ENCODE peak calls at places on chromosomes 12 and 14, in four cellular contexts. P is mammary epithelial cell, I is fibroblast of lung, U is MM.1S. G is an unnamed sample. For H3K9me3, the result is how much of the 10 kb centered on the place peaks cover.

GRCh38 chr14:69852897-69853296 is 26.3 kb upstream of the SMOC1 start:
- DNase-seq in U (no peak), P (no peak), I (no peak), G (peak)

GRCh38 chr12:56978397-56979138 is 21.2 kb upstream of the RDH16 start:
- DNase-seq in U (no peak), P (no peak), I (no peak), G (no peak)

GRCh38 chr12:112183591-112184021 is 58.2 kb downstream of the TRAFD1 start:
- DNase-seq in U (no peak), I (no peak), P (peak), G (no peak)

GRCh38 chr12:66011731-66012130 is 118.8 kb downstream of the LLPH start:
- DNase-seq in I (peak), U (no peak), P (no peak), G (no peak)

GRCh38 chr14:92460916-92461579 is 52.5 kb upstream of the RIN3 start:
- DNase-seq in I (peak), P (no peak), U (no peak), G (no peak)

GRCh38 chr14:58807271-58807670 is 169.5 kb downstream of the DACT1 start:
- DNase-seq in P (no peak), I (no peak), U (no peak), G (no peak)

GRCh38 chr12:5083955-5084849 is 40.5 kb downstream of the KCNA5 start:
- DNase-seq in U (peak), P (peak), I (peak), G (peak)

GRCh38 chr12:31783996-31784645 is 55.3 kb upstream of the AMN1 start:
- DNase-seq in I (no peak), P (no peak), U (no peak), G (no peak)

GRCh38 chr12:125053821-125054220 is 11.4 kb upstream of the AACS start:
- DNase-seq in U (no peak), P (no peak), I (no peak), G (no peak)

GRCh38 chr12:64172143-64172970 is 49.7 kb downstream of the KICS2 start:
- DNase-seq in I (no peak), P (peak), U (no peak), G (no peak)

GRCh38 chr12:27732281-27732680 is 21.6 kb downstream of the MRPS35 start:
- DNase-seq in I (no peak), U (peak), P (peak), G (peak)

GRCh38 chr14:99476864-99477263 is 3.8 kb downstream of the SETD3 start:
- DNase-seq in U (no peak), P (peak), I (peak), G (no peak)

GRCh38 chr12:64137117-64137516 is 85.0 kb downstream of the KICS2 start:
- DNase-seq in I (no peak), U (no peak), P (no peak), G (no peak)

GRCh38 chr12:21989819-21990412 is 48.7 kb upstream of the ABCC9 start:
- DNase-seq in U (no peak), P (no peak), I (peak), G (no peak)

GRCh38 chr12:32502693-32503510 is 103.5 kb downstream of the FGD4 start:
- DNase-seq in P (peak), U (no peak), I (peak), G (no peak)

GRCh38 chr14:33692762-33693161 is 258.1 kb downstream of the EGLN3 start:
- DNase-seq in P (peak), U (no peak), I (peak), G (no peak)

GRCh38 chr14:64478634-64479250 is 13.4 kb downstream of the AKAP5 start:
- DNase-seq in P (peak), U (no peak), I (peak), G (no peak)

GRCh38 chr14:55412686-55413085 is 1.1 kb upstream of the ATG14 start:
- DNase-seq in I (peak), U (no peak), P (peak), G (no peak)

GRCh38 chr14:61616524-61617185 is 78.7 kb upstream of the HIF1A start:
- DNase-seq in P (peak), U (no peak), I (peak), G (no peak)

GRCh38 chr14:92719421-92719820 is 29.0 kb downstream of the LGMN start:
- DNase-seq in U (no peak), I (no peak), P (no peak), G (no peak)

GRCh38 chr12:111581434-111582132 is 17.5 kb downstream of the ATXN2 start:
- DNase-seq in I (no peak), U (no peak), P (no peak), G (no peak)

GRCh38 chr14:61270714-61271113 is 10.4 kb downstream of the TMEM30B start:
- DNase-seq in U (no peak), I (no peak), P (no peak), G (no peak)

GRCh38 chr12:109308534-109309440 is at the start of gene FOXN4:
- DNase-seq in P (no peak), I (no peak), U (no peak), G (no peak)
- TF ChIP-seq EZH2 in P (peak), I (no peak), U (no peak), G (no peak)

GRCh38 chr14:38887696-38888095 is 215.3 kb downstream of the SEC23A start:
- DNase-seq in P (no peak), I (no peak), U (no peak), G (no peak)

GRCh38 chr14:38883127-38883526 is 219.9 kb downstream of the SEC23A start:
- DNase-seq in I (no peak), U (no peak), P (no peak), G (no peak)

GRCh38 chr14:38882533-38882932 is 220.5 kb downstream of the SEC23A start:
- DNase-seq in P (no peak), I (peak), U (no peak), G (no peak)

GRCh38 chr14:38880643-38881567 is 222.1 kb downstream of the SEC23A start:
- DNase-seq in U (no peak), P (no peak), I (no peak), G (no peak)

GRCh38 chr14:38884109-38884508 is 218.9 kb downstream of the SEC23A start:
- DNase-seq in U (no peak), I (no peak), P (no peak), G (no peak)
- H3K9me3 ChIP-seq in U (under half), I (under half), P (under half), G (under half)

GRCh38 chr12:55025508-55025907 is 5.7 kb downstream of the NEUROD4 start:
- DNase-seq in P (no peak), U (no peak), I (no peak), G (no peak)

GRCh38 chr12:55017421-55017820 is 2.4 kb upstream of the NEUROD4 start:
- DNase-seq in U (no peak), I (no peak), P (no peak), G (no peak)

GRCh38 chr12:55019784-55020183 is at the start of gene NEUROD4:
- DNase-seq in I (peak), P (peak), U (peak), G (no peak)
- H3K4me3 ChIP-seq in I (no peak), P (no peak), U (no peak), G (no peak)

GRCh38 chr14:104932676-104933631 is 8.3 kb downstream of the PLD4 start:
- DNase-seq in U (peak), I (peak), P (peak), G (peak)
- TF ChIP-seq EZH2 in U (no peak), I (no peak), P (no peak), G (no peak)

GRCh38 chr12:45381351-45381750 is 165.5 kb downstream of the ANO6 start:
- DNase-seq in I (no peak), U (no peak), P (peak), G (no peak)

GRCh38 chr12:45379261-45379660 is 163.4 kb downstream of the ANO6 start:
- DNase-seq in U (no peak), P (peak), I (peak), G (no peak)

GRCh38 chr12:45377815-45378214 is 161.9 kb downstream of the ANO6 start:
- DNase-seq in U (no peak), I (no peak), P (no peak), G (no peak)
- H3K9me3 ChIP-seq in U (under half), I (under half), P (under half), G (under half)

GRCh38 chr12:62849398-62849797 is 85.6 kb downstream of the PPM1H start:
- DNase-seq in I (no peak), P (no peak), U (no peak), G (no peak)

GRCh38 chr12:62846506-62846905 is 88.4 kb downstream of the PPM1H start:
- DNase-seq in I (peak), U (no peak), P (no peak), G (no peak)

GRCh38 chr12:62844915-62845314 is 90.0 kb downstream of the PPM1H start:
- DNase-seq in U (no peak), P (no peak), I (no peak), G (no peak)

GRCh38 chr12:62847709-62848108 is 87.2 kb downstream of the PPM1H start:
- DNase-seq in P (no peak), I (no peak), U (no peak), G (no peak)

DNA sequence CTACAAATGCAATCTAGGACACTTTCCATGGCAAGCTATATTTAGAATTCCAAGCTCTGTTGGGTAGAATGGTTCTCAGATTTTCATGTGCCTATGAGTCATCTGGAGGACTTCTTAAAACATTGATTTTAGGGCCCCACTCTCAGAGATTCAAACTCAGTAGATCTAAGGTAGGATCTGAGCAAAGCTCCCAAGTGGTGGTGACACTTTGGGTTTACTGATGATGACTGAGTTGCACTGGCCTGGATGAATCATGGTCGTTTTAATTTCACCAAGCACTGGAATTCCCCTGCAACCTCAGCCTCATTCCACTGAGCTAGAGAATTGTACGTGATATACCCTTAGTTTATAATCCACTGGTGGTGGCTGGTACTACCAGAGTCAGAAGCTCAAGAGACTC is 86.5 kb downstream of the PPM1H start:
- DNase-seq in P (peak), U (peak), I (peak), G (no peak)
- H3K4me3 ChIP-seq in P (no peak), U (no peak), I (no peak), G (no peak)

GRCh38 chr12:3034067-3034750 is 43.0 kb upstream of the TSPAN9 start:
- DNase-seq in U (peak), I (peak), P (peak), G (peak)

GRCh38 chr12:3032770-3033537 is 44.2 kb upstream of the TSPAN9 start:
- DNase-seq in I (no peak), P (no peak), U (no peak), G (no peak)

GRCh38 chr12:3033538-3033865 is 43.7 kb upstream of the TSPAN9 start:
- DNase-seq in I (no peak), U (no peak), P (no peak), G (no peak)

GRCh38 chr12:3032161-3032560 is 45.0 kb upstream of the TSPAN9 start:
- DNase-seq in P (no peak), I (no peak), U (no peak), G (no peak)

DNA sequence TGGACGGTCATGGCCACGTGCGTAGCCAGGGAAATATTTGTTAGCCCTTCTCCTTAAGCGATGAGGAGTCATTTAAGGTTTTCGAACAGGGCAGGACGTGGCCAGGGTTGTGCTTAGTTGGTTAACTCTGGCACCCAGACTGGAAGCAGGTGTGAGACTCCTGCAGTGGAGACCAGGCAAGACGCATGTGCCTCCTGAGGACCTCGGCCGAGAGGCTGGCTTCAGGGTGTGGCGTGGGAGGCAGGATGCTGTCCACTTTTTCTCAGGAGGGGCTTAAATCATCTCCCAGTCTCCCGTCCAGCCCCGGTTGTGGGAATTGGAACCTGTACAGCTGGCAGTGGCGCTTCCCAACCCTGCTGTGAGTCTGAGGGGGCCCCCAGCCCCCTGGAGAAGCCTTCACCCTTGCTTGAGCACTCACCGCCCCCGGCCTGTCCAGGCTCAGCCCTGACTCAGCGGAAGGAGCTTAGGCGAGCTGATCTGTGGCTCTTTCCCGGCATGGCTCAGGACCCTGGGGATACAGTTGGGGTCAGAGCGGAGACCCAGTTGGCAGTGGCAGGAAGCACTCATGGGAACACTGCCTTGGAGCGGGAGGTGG is 46.3 kb upstream of the TSPAN9 start:
- DNase-seq in P (no peak), I (no peak), U (no peak), G (no peak)
- TF ChIP-seq EZH2 in P (no peak), I (no peak), U (no peak), G (no peak)

DNA sequence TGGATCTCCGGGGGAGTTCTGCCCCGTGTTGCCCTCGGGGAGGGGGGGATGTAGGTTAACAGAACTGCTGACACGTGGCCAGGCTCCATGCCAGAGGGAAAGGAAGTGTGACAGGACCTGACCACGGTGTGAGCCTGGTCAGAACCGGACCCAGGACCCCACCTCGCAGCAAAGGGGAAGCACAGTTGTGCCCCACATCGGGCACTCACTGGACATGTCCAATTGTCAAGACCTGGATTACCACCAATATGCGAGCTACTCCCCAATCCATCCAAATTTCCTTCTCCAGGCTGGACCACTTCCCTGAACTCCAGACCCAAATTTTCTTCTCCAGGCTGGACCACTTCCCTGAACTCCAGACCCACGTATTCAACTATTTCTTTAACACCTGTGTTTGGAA is 78.8 kb upstream of the PIWIL1 start:
- DNase-seq in U (no peak), P (no peak), I (no peak), G (no peak)
- H3K9me3 ChIP-seq in U (under half), P (under half), I (under half), G (under half)

GRCh38 chr14:101965145-101965531 is 765 bp downstream of the DYNC1H1 start:
- DNase-seq in P (peak), U (peak), I (peak), G (peak)
- H3K4me3 ChIP-seq in P (peak), U (peak), I (peak), G (peak)

GRCh38 chr14:104137297-104138097 is 890 bp upstream of the KIF26A start:
- DNase-seq in P (no peak), U (peak), I (peak), G (no peak)
- TF ChIP-seq EZH2 in P (no peak), U (no peak), I (no peak), G (no peak)